ENCODE peak calls at places on chromosomes 13 and 19, in seven cellular contexts. T, H, Q, F, G, O and B are unnamed samples.

GRCh38 chr13:84574851-84575250 is 692.6 kb upstream of the SLITRK1 start:
- DNase-seq in T (no peak), H (no peak), Q (no peak), F (no peak), G (no peak), O (no peak), B (no peak)

GRCh38 chr19:1923319-1923718 is 17.7 kb upstream of the CSNK1G2 start:
- DNase-seq in T (no peak), H (no peak), Q (no peak), F (no peak), G (no peak), O (no peak), B (no peak)

GRCh38 chr13:29802621-29803020 is 47.8 kb downstream of the UBL3 start:
- DNase-seq in T (no peak), H (no peak), Q (no peak), F (no peak), G (no peak), O (no peak), B (no peak)

GRCh38 chr13:47408546-47409319 is 511.9 kb upstream of the HTR2A start:
- DNase-seq in T (no peak), H (no peak), Q (no peak), F (no peak), G (no peak), O (no peak), B (no peak)

GRCh38 chr13:114074671-114075315 is 57.6 kb downstream of the RASA3 start:
- DNase-seq in T (no peak), H (peak; percentile 32), Q (no peak), F (no peak), G (no peak), O (no peak), B (no peak)

GRCh38 chr13:39565036-39565949 is 37.7 kb downstream of the LHFPL6 start:
- DNase-seq in T (peak; percentile 91), H (no peak), Q (peak; percentile 25), F (peak; percentile 65), G (no peak), O (no peak), B (peak; percentile 65)

GRCh38 chr19:21256722-21257121 is 72.5 kb downstream of the ZNF708 start:
- DNase-seq in T (peak; percentile 77), H (no peak), Q (peak; percentile 25), F (no peak), G (no peak), O (no peak), B (peak; percentile 57)

GRCh38 chr19:29603308-29603707 is 2.8 kb upstream of the POP4 start:
- DNase-seq in T (peak; percentile 46), H (no peak), Q (no peak), F (no peak), G (no peak), O (no peak), B (no peak)

GRCh38 chr19:50206191-50206590 is 2.8 kb downstream of the MYH14 start:
- DNase-seq in T (no peak), H (no peak), Q (no peak), F (no peak), G (no peak), O (no peak), B (no peak)
- H3K27me3 ChIP-seq in T (no peaks in the 10 kb centered on the region), H (no peaks in the 10 kb centered on the region), Q (no peaks in the 10 kb centered on the region), F (no peaks in the 10 kb centered on the region), G (no peaks in the 10 kb centered on the region), O (peaks cover 41% of the 10 kb centered on the region), B (peaks cover 21% of the 10 kb centered on the region)

GRCh38 chr13:51207881-51208280 is 14.3 kb upstream of the FAM124A start:
- DNase-seq in T (no peak), H (no peak), Q (no peak), F (no peak), G (no peak), O (no peak), B (no peak)

GRCh38 chr13:51211910-51212309 is 10.3 kb upstream of the FAM124A start:
- DNase-seq in T (no peak), H (no peak), Q (no peak), F (no peak), G (no peak), O (no peak), B (no peak)

GRCh38 chr13:51212808-51213728 is 9.1 kb upstream of the FAM124A start:
- DNase-seq in T (no peak), H (no peak), Q (no peak), F (no peak), G (no peak), O (no peak), B (no peak)

DNA sequence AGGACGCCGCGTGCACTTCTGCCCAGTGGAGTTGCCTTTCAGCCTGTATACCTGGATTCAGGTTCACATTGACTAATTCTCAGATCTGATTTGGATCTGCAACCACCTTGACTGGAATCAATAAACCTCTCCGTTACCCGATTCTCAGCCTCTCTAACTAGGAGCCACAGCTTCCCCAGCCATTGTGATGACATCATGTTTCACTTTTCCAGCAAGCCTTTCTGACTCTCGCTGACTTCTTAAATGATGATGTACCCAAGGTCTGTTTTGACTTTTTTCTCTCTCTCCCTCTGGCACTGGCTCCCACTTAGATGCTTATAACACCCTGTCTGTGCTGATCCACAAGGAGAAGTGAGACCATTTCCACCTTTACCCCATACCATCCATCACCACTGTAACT is 13.5 kb upstream of the FAM124A start:
- DNase-seq in T (no peak), H (no peak), Q (no peak), F (no peak), G (no peak), O (no peak), B (no peak)
- H3K27me3 ChIP-seq in T (no peaks in the 10 kb centered on the region), H (no peaks in the 10 kb centered on the region), Q (no peaks in the 10 kb centered on the region), F (no peaks in the 10 kb centered on the region), G (no peaks in the 10 kb centered on the region), O (no peaks in the 10 kb centered on the region), B (no peaks in the 10 kb centered on the region)

GRCh38 chr19:5334366-5334739 is 6.3 kb downstream of the PTPRS start:
- DNase-seq in T (no peak), H (no peak), Q (no peak), F (no peak), G (no peak), O (no peak), B (no peak)
- H3K27me3 ChIP-seq in T (no peaks in the 10 kb centered on the region), H (no peaks in the 10 kb centered on the region), Q (no peaks in the 10 kb centered on the region), F (peaks cover 4% of the 10 kb centered on the region), G (no peaks in the 10 kb centered on the region), O (peaks cover 38% of the 10 kb centered on the region), B (no peaks in the 10 kb centered on the region)

GRCh38 chr19:55497777-55498176 is 9.5 kb downstream of the SSC5D start:
- DNase-seq in T (no peak), H (no peak), Q (no peak), F (no peak), G (no peak), O (no peak), B (peak; percentile 34)
- H3K27me3 ChIP-seq in T (no peaks in the 10 kb centered on the region), H (no peaks in the 10 kb centered on the region), Q (no peaks in the 10 kb centered on the region), F (no peaks in the 10 kb centered on the region), G (no peaks in the 10 kb centered on the region), O (peaks cover 9% of the 10 kb centered on the region), B (peaks cover 2% of the 10 kb centered on the region)

GRCh38 chr13:99992912-99993311 is 11.3 kb downstream of the ZIC2 start:
- DNase-seq in T (no peak), H (no peak), Q (no peak), F (no peak), G (no peak), O (no peak), B (no peak)

GRCh38 chr13:99991013-99991805 is 9.6 kb downstream of the ZIC2 start:
- DNase-seq in T (peak; percentile 81), H (no peak), Q (no peak), F (no peak), G (no peak), O (no peak), B (peak; percentile 81)

GRCh38 chr13:99993660-99994455 is 12.3 kb downstream of the ZIC2 start:
- DNase-seq in T (no peak), H (no peak), Q (no peak), F (no peak), G (no peak), O (no peak), B (peak; percentile 42)

GRCh38 chr13:99991806-99992242 is 10.2 kb downstream of the ZIC2 start:
- DNase-seq in T (peak; percentile 66), H (no peak), Q (no peak), F (no peak), G (no peak), O (no peak), B (peak; percentile 79)

DNA sequence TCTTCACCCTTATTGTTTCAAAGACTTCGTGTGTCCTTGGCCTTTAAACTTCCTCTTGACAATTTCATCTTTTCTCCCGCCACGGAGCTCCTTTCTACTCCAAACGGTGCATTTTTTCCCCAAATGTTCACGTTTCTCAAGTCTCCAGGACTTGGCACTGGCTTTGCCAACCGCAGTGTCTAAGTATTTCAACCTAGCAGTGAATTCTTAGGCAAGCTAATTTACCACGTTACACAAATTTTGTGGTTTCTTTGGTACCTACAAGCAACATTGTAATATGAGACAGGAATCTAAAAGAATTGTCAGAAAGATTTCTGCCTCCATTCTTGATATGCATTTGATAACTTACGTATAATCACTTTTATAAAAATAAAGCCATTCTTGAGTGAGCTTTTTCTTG is 10.8 kb downstream of the ZIC2 start:
- DNase-seq in T (peak; percentile 30), H (no peak), Q (no peak), F (peak; percentile 7), G (no peak), O (no peak), B (no peak)
- H3K27me3 ChIP-seq in T (no peaks in the 10 kb centered on the region), H (peaks cover 100% of the 10 kb centered on the region), Q (peaks cover 24% of the 10 kb centered on the region), F (peaks cover 64% of the 10 kb centered on the region), G (peaks cover 36% of the 10 kb centered on the region), O (peaks cover 100% of the 10 kb centered on the region), B (peaks cover 91% of the 10 kb centered on the region)

GRCh38 chr13:25778302-25778701 is 273.5 kb downstream of the SHISA2 start:
- DNase-seq in T (no peak), H (no peak), Q (no peak), F (no peak), G (no peak), O (no peak), B (no peak)
- H3K27me3 ChIP-seq in T (no peaks in the 10 kb centered on the region), H (no peaks in the 10 kb centered on the region), Q (no peaks in the 10 kb centered on the region), F (no peaks in the 10 kb centered on the region), G (no peaks in the 10 kb centered on the region), O (no peaks in the 10 kb centered on the region), B (no peaks in the 10 kb centered on the region)

GRCh38 chr13:112453207-112453829 is 77.2 kb downstream of the SPACA7 start:
- DNase-seq in T (no peak), H (no peak), Q (no peak), F (no peak), G (peak; percentile 93), O (peak; percentile 23), B (peak; percentile 48)
- H3K27me3 ChIP-seq in T (no peaks in the 10 kb centered on the region), H (no peaks in the 10 kb centered on the region), Q (no peaks in the 10 kb centered on the region), F (no peaks in the 10 kb centered on the region), G (no peaks in the 10 kb centered on the region), O (no peaks in the 10 kb centered on the region), B (no peaks in the 10 kb centered on the region)

GRCh38 chr13:109451726-109452125 is 334.7 kb downstream of the IRS2 start:
- DNase-seq in T (no peak), H (no peak), Q (no peak), F (no peak), G (no peak), O (no peak), B (no peak)

GRCh38 chr13:109448629-109449028 is 337.8 kb downstream of the IRS2 start:
- DNase-seq in T (no peak), H (no peak), Q (no peak), F (no peak), G (no peak), O (no peak), B (no peak)

GRCh38 chr13:109447667-109448066 is 338.7 kb downstream of the IRS2 start:
- DNase-seq in T (no peak), H (no peak), Q (no peak), F (no peak), G (no peak), O (no peak), B (no peak)
- H3K27me3 ChIP-seq in T (no peaks in the 10 kb centered on the region), H (no peaks in the 10 kb centered on the region), Q (no peaks in the 10 kb centered on the region), F (no peaks in the 10 kb centered on the region), G (no peaks in the 10 kb centered on the region), O (no peaks in the 10 kb centered on the region), B (no peaks in the 10 kb centered on the region)